ENCODE peak calls at places on chromosomes 13 and 19, in six cellular contexts. M is left colon; G is activated CD8-positive, alpha-beta memory T cell treated with anti-CD3 and anti-CD28 coated beads for 24 hours; D is dermis microvascular lymphatic vessel endothelial cell; V is OCI-LY7; E is SHP77. L is an unnamed sample.

GRCh38 chr19:11549386-11549953 is 9.6 kb downstream of the ELOF1 start:
- DNase-seq in G (no peak), M (no peak), E (no peak), V (no peak), D (no peak), L (no peak)

GRCh38 chr13:80881495-80882482 is 540.9 kb upstream of the SPRY2 start:
- DNase-seq in D (peak), M (no peak), G (no peak), V (no peak), E (peak), L (peak)

GRCh38 chr13:26562538-26562890 is 5.0 kb downstream of the WASF3 start:
- DNase-seq in G (no peak), E (no peak), D (no peak), V (no peak), M (no peak), L (no peak)

GRCh38 chr19:21463449-21464105 is 41.8 kb upstream of the ZNF429 start:
- DNase-seq in V (no peak), M (peak), G (no peak), D (no peak), E (no peak), L (no peak)

GRCh38 chr19:47240561-47240960 is 9.6 kb upstream of the BBC3 start:
- DNase-seq in V (no peak), E (no peak), M (no peak), D (no peak), G (no peak), L (no peak)

GRCh38 chr19:50315773-50316448 is 13.3 kb downstream of the KCNC3 start:
- DNase-seq in E (peak), D (no peak), M (no peak), V (no peak), G (no peak), L (no peak)

GRCh38 chr19:34957830-34958751 is 5.9 kb downstream of the ZNF792 start:
- DNase-seq in E (no peak), V (no peak), M (no peak), G (no peak), D (no peak), L (no peak)

GRCh38 chr19:8391274-8392016 is 1.3 kb downstream of the RAB11B start:
- DNase-seq in D (no peak), V (no peak), E (peak), G (no peak), M (peak), L (no peak)

GRCh38 chr19:3710265-3710812 is 2.2 kb downstream of the TJP3 start:
- DNase-seq in G (no peak), D (no peak), M (peak), E (peak), V (no peak), L (no peak)

GRCh38 chr19:50710094-50710493 is 9.5 kb downstream of the SHANK1 start:
- DNase-seq in D (no peak), G (no peak), V (no peak), E (peak), M (no peak), L (no peak)

GRCh38 chr13:32261567-32261966 is 53.6 kb downstream of the ZAR1L start:
- DNase-seq in E (peak), M (peak), G (no peak), V (no peak), D (peak), L (peak)

GRCh38 chr13:95298971-95299627 is 2.2 kb downstream of the ABCC4 start:
- DNase-seq in E (no peak), V (no peak), D (no peak), M (no peak), G (no peak), L (no peak)

L was measured in endothelial cell of umbilical vein.